ENCODE peak calls at places on chromosomes 3 and 15, in seven cellular contexts. O, J, Y, C, A, U and G are unnamed samples.
A peak's percentile ranks its signal among the peaks of the same experiment; 100 is the strongest.

GRCh38 chr3:107574650-107575049 is 51.9 kb downstream of the BBX start:
- DNase-seq in Y (no peak), O (peak; percentile 22), J (no peak), C (peak; percentile 68), A (no peak), U (peak; percentile 14), G (peak; percentile 20)

GRCh38 chr15:57743424-57743823 is 36.9 kb downstream of the POLR2M start:
- DNase-seq in A (no peak), U (no peak), J (no peak), C (peak; percentile 25), O (no peak), Y (no peak), G (no peak)

GRCh38 chr3:69959581-69959980 is 40.0 kb upstream of the SAMMSON start:
- DNase-seq in Y (no peak), C (no peak), O (no peak), A (no peak), J (no peak), U (no peak), G (no peak)

GRCh38 chr3:127690106-127690505 is 17.4 kb downstream of the ABTB1 start:
- DNase-seq in Y (no peak), A (no peak), J (no peak), C (peak; percentile 82), U (peak; percentile 61), O (no peak), G (no peak)

GRCh38 chr3:149448331-149448831 is 26.1 kb upstream of the TM4SF4 start:
- DNase-seq in A (no peak), O (no peak), U (peak; percentile 41), J (no peak), Y (no peak), C (peak; percentile 77), G (no peak)

GRCh38 chr3:134029256-134029733 is 430 bp downstream of the SLCO2A1 start:
- DNase-seq in U (no peak), O (no peak), C (peak; percentile 15), A (no peak), Y (no peak), J (no peak), G (no peak)

GRCh38 chr15:66097151-66098018 is 156.2 kb downstream of the MEGF11 start:
- DNase-seq in C (no peak), Y (no peak), O (no peak), J (no peak), U (no peak), A (no peak), G (no peak)

GRCh38 chr3:71076361-71076997 is 507.0 kb downstream of the FOXP1 start:
- DNase-seq in C (peak; percentile 78), U (peak; percentile 81), A (no peak), J (no peak), O (no peak), Y (no peak), G (no peak)

GRCh38 chr3:16216373-16216935 is 42.0 kb downstream of the GALNT15 start:
- DNase-seq in Y (no peak), A (no peak), J (no peak), O (no peak), C (no peak), U (no peak), G (no peak)

GRCh38 chr3:155560594-155560993 is 184.3 kb downstream of the PLCH1 start:
- DNase-seq in Y (no peak), U (peak; percentile 10), A (no peak), C (no peak), J (no peak), O (no peak), G (no peak)

GRCh38 chr3:151015762-151016161 is 43.2 kb upstream of the CLRN1 start:
- DNase-seq in O (no peak), A (no peak), Y (no peak), U (peak; percentile 7), J (no peak), C (peak; percentile 61), G (no peak)

GRCh38 chr15:70321106-70321809 is 223.5 kb upstream of the TLE3 start:
- DNase-seq in Y (peak; percentile 22), J (no peak), A (no peak), O (no peak), U (no peak), C (no peak), G (no peak)

GRCh38 chr15:46365612-46366011 is 730.8 kb downstream of the SQOR start:
- DNase-seq in O (no peak), U (peak; percentile 81), C (peak; percentile 73), A (no peak), Y (no peak), J (no peak), G (no peak)

GRCh38 chr3:16452265-16452664 is 61.2 kb downstream of the RFTN1 start:
- DNase-seq in O (no peak), C (peak; percentile 77), A (no peak), U (peak; percentile 30), J (no peak), Y (no peak), G (no peak)

GRCh38 chr3:72270072-72270611 is 485.2 kb upstream of the PROK2 start:
- DNase-seq in C (peak; percentile 97), A (peak; percentile 92), U (peak; percentile 94), O (no peak), Y (no peak), J (peak; percentile 80), G (no peak)

GRCh38 chr3:123286308-123287023 is 84.7 kb downstream of the SEC22A start:
- DNase-seq in J (peak; percentile 29), Y (peak; percentile 84), U (peak; percentile 40), C (peak; percentile 78), A (no peak), O (peak; percentile 83), G (peak; percentile 29)

GRCh38 chr3:157532529-157533297 is 29.5 kb upstream of the VEPH1 start:
- DNase-seq in U (peak; percentile 84), Y (no peak), O (peak; percentile 50), A (no peak), C (peak; percentile 97), J (no peak), G (peak; percentile 24)

GRCh38 chr3:47394140-47394855 is 13.5 kb downstream of the PTPN23 start:
- DNase-seq in Y (no peak), U (peak; percentile 42), J (no peak), C (peak; percentile 54), O (no peak), A (no peak), G (no peak)

GRCh38 chr3:77380141-77380540 is 340.2 kb downstream of the ROBO2 start:
- DNase-seq in U (peak; percentile 24), A (no peak), O (no peak), Y (no peak), C (no peak), J (no peak), G (no peak)

GRCh38 chr15:76483018-76483417 is 146.4 kb downstream of the ISL2 start:
- DNase-seq in C (no peak), J (no peak), O (no peak), Y (no peak), A (no peak), U (no peak), G (no peak)

GRCh38 chr15:25790003-25790660 is 73.0 kb downstream of the ATP10A start:
- DNase-seq in A (no peak), C (peak; percentile 94), Y (no peak), J (no peak), O (no peak), U (peak; percentile 92), G (no peak)

GRCh38 chr3:25783661-25784512 is 644 bp upstream of the NGLY1 start:
- DNase-seq in A (peak; percentile 60), U (peak; percentile 29), O (no peak), C (peak; percentile 56), Y (no peak), J (peak; percentile 57), G (peak; percentile 55)

GRCh38 chr3:30770387-30770786 is 124.1 kb downstream of the GADL1 start:
- DNase-seq in A (peak; percentile 21), O (no peak), C (peak; percentile 95), Y (no peak), U (peak; percentile 97), J (peak; percentile 35), G (no peak)

GRCh38 chr3:77071806-77072205 is 31.9 kb downstream of the ROBO2 start:
- DNase-seq in U (no peak), Y (no peak), J (no peak), C (no peak), O (no peak), A (no peak), G (no peak)

GRCh38 chr3:2921903-2922302 is 188.3 kb downstream of the IL5RA start:
- DNase-seq in J (no peak), O (peak; percentile 32), A (no peak), Y (no peak), C (peak; percentile 3), U (no peak), G (no peak)
- TF ChIP-seq CTCF in J (peak; percentile 20), O (peak; percentile 48), A (no peak), Y (peak; percentile 31), C (no peak), U (no peak), G (peak; percentile 63)

GRCh38 chr3:119559441-119559963 is at the start of gene CD80:
- DNase-seq in A (peak; percentile 73), Y (peak; percentile 62), U (peak; percentile 23), C (peak; percentile 61), J (peak; percentile 45), O (peak; percentile 65), G (no peak)
- TF ChIP-seq CTCF in A (no peak), Y (peak; percentile 66), U (no peak), C (peak; percentile 48), J (peak; percentile 10), O (peak; percentile 67), G (peak; percentile 36)

GRCh38 chr3:190018460-190018859 is 102.2 kb downstream of the P3H2 start:
- DNase-seq in J (no peak), C (no peak), Y (no peak), U (no peak), A (no peak), O (no peak), G (no peak)

GRCh38 chr3:190019020-190019419 is 101.7 kb downstream of the P3H2 start:
- DNase-seq in A (no peak), J (no peak), Y (no peak), C (no peak), U (no peak), O (no peak), G (no peak)

GRCh38 chr3:190016966-190017365 is 103.7 kb downstream of the P3H2 start:
- DNase-seq in A (no peak), U (no peak), O (no peak), J (no peak), C (no peak), Y (no peak), G (no peak)

GRCh38 chr3:190019840-190020239 is 100.9 kb downstream of the P3H2 start:
- DNase-seq in Y (no peak), A (no peak), U (no peak), J (no peak), C (no peak), O (no peak), G (no peak)

GRCh38 chr3:190017575-190018288 is 103.0 kb downstream of the P3H2 start:
- DNase-seq in O (no peak), C (peak; percentile 86), A (no peak), Y (no peak), J (no peak), U (peak; percentile 72), G (no peak)
- TF ChIP-seq CTCF in O (peak; percentile 38), C (peak; percentile 20), A (no peak), Y (peak; percentile 43), J (no peak), U (peak; percentile 44), G (peak; percentile 66)

GRCh38 chr3:176661432-176661964 is 535.8 kb downstream of the TBL1XR1 start:
- DNase-seq in Y (no peak), O (no peak), U (no peak), J (no peak), A (no peak), C (no peak), G (no peak)

GRCh38 chr3:176663376-176663775 is 533.9 kb downstream of the TBL1XR1 start:
- DNase-seq in C (peak; percentile 62), U (peak; percentile 9), A (no peak), J (no peak), O (no peak), Y (no peak), G (no peak)

GRCh38 chr3:176663819-176664218 is 533.5 kb downstream of the TBL1XR1 start:
- DNase-seq in U (peak; percentile 44), C (peak; percentile 86), J (no peak), O (no peak), Y (no peak), A (no peak), G (no peak)
- TF ChIP-seq CTCF in U (peak; percentile 20), C (peak; percentile 29), J (no peak), O (no peak), Y (peak; percentile 33), A (no peak), G (peak; percentile 52)